ENCODE peak calls at places on chromosomes 2 and 18, in four cellular contexts. Z is GM12878, O is GM12891, F is HepG2. S is an unnamed sample.

GRCh38 chr2:20991031-20991430 is 52.8 kb downstream of the APOB start:
- DNase-seq in F (no peak), O (no peak), Z (no peak), S (no peak)

GRCh38 chr2:235793163-235793752 is 299.4 kb downstream of the AGAP1 start:
- DNase-seq in O (no peak), F (peak; percentile 12), Z (no peak), S (no peak)

GRCh38 chr2:239819974-239820555 is 205.1 kb downstream of the NDUFA10 start:
- DNase-seq in Z (no peak), O (no peak), F (no peak), S (no peak)

GRCh38 chr2:96699621-96700020 is 40.2 kb downstream of the LMAN2L start:
- DNase-seq in F (no peak), Z (no peak), O (no peak), S (no peak)

GRCh38 chr2:120771556-120772208 is 36.0 kb downstream of the GLI2 start:
- DNase-seq in Z (no peak), O (no peak), F (no peak), S (no peak)

GRCh38 chr2:47165001-47165555 is 10.0 kb upstream of the STPG4 start:
- DNase-seq in Z (no peak), O (no peak), F (no peak), S (no peak)

GRCh38 chr18:33181016-33181415 is 259.5 kb downstream of the CCDC178 start:
- DNase-seq in Z (no peak), O (no peak), F (no peak), S (no peak)

GRCh38 chr2:25103287-25103871 is 61.5 kb downstream of the EFR3B start:
- DNase-seq in F (no peak), Z (no peak), O (no peak), S (no peak)

GRCh38 chr2:215454519-215454918 is 18.7 kb upstream of the FN1 start:
- DNase-seq in Z (no peak), O (no peak), F (peak; percentile 52), S (no peak)

GRCh38 chr2:234329202-234329930 is 167.5 kb downstream of the ARL4C start:
- DNase-seq in O (no peak), Z (no peak), F (no peak), S (no peak)

GRCh38 chr2:94871226-94872087 is at the start of gene TEKT4:
- DNase-seq in O (no peak), Z (no peak), F (no peak), S (no peak)

GRCh38 chr2:173652311-173652710 is 297.6 kb downstream of the CDCA7 start:
- DNase-seq in O (no peak), Z (no peak), F (peak; percentile 46), S (no peak)

GRCh38 chr18:45399643-45400042 is 215.6 kb upstream of the SLC14A2 start:
- DNase-seq in O (no peak), F (no peak), Z (no peak), S (no peak)

GRCh38 chr2:236205867-236206645 is 37.9 kb upstream of the GBX2 start:
- DNase-seq in Z (no peak), F (no peak), O (no peak), S (no peak)

GRCh38 chr2:30217644-30218361 is 13.5 kb upstream of the LBH start:
- DNase-seq in F (no peak), O (no peak), Z (peak; percentile 48), S (no peak)

GRCh38 chr2:154900963-154901517 is 202.5 kb downstream of the KCNJ3 start:
- DNase-seq in O (no peak), F (no peak), Z (no peak), S (no peak)

GRCh38 chr18:63111549-63112402 is 207.8 kb downstream of the BCL2 start:
- DNase-seq in Z (no peak), O (no peak), F (no peak), S (no peak)

GRCh38 chr2:85312404-85312803 is 15.4 kb downstream of the TGOLN2 start:
- DNase-seq in F (no peak), O (no peak), Z (no peak), S (no peak)

GRCh38 chr2:138223321-138223720 is 259.0 kb downstream of the HNMT start:
- DNase-seq in Z (no peak), F (no peak), O (no peak), S (no peak)

GRCh38 chr2:12607971-12608370 is 108.8 kb upstream of the TRIB2 start:
- DNase-seq in Z (no peak), F (no peak), O (no peak), S (no peak)

GRCh38 chr2:144780983-144781382 is 261.1 kb upstream of the ZEB2 start:
- DNase-seq in O (no peak), Z (no peak), F (no peak), S (no peak)

GRCh38 chr2:125959047-125959446 is 696.9 kb upstream of the GYPC start:
- DNase-seq in Z (no peak), F (no peak), O (no peak), S (no peak)

GRCh38 chr2:118738524-118739308 is 108.7 kb downstream of the EN1 start:
- DNase-seq in O (no peak), F (peak; percentile 6), Z (no peak), S (no peak)

GRCh38 chr2:11348209-11348749 is 3.8 kb upstream of the ROCK2 start:
- DNase-seq in Z (no peak), O (no peak), F (peak; percentile 83), S (no peak)

GRCh38 chr2:240165034-240165433 is 24.6 kb upstream of the OTOS start:
- DNase-seq in Z (no peak), F (no peak), O (no peak), S (no peak)

GRCh38 chr2:38720613-38721241 is 30.4 kb downstream of the SRSF7 start:
- DNase-seq in F (no peak), Z (peak; percentile 40), O (no peak), S (no peak)

GRCh38 chr2:197461073-197461472 is 7.7 kb downstream of the COQ10B start:
- DNase-seq in F (no peak), O (no peak), Z (no peak), S (no peak)

GRCh38 chr18:77140439-77141109 is 8.0 kb upstream of the MBP start:
- DNase-seq in O (no peak), F (no peak), Z (no peak), S (no peak)

GRCh38 chr18:12296087-12296403 is 12.0 kb upstream of the TUBB6 start:
- DNase-seq in Z (no peak), O (no peak), F (no peak), S (no peak)

GRCh38 chr2:70686577-70687460 is 81.2 kb downstream of the ADD2 start:
- DNase-seq in Z (no peak), F (peak; percentile 48), O (peak; percentile 22), S (peak; percentile 36)

GRCh38 chr2:10900216-10901109 is 11.3 kb upstream of the KCNF1 start:
- DNase-seq in F (peak; percentile 72), Z (no peak), O (no peak), S (no peak)

GRCh38 chr2:98037666-98038339 is 42.1 kb upstream of the TMEM131 start:
- DNase-seq in Z (no peak), O (no peak), F (no peak), S (no peak)

GRCh38 chr2:164737612-164738081 is 104.0 kb downstream of the COBLL1 start:
- DNase-seq in Z (no peak), O (peak; percentile 2), F (peak; percentile 82), S (no peak)

GRCh38 chr2:26685943-26686839 is 6.3 kb upstream of the KCNK3 start:
- DNase-seq in F (no peak), Z (no peak), O (no peak), S (no peak)

DNA sequence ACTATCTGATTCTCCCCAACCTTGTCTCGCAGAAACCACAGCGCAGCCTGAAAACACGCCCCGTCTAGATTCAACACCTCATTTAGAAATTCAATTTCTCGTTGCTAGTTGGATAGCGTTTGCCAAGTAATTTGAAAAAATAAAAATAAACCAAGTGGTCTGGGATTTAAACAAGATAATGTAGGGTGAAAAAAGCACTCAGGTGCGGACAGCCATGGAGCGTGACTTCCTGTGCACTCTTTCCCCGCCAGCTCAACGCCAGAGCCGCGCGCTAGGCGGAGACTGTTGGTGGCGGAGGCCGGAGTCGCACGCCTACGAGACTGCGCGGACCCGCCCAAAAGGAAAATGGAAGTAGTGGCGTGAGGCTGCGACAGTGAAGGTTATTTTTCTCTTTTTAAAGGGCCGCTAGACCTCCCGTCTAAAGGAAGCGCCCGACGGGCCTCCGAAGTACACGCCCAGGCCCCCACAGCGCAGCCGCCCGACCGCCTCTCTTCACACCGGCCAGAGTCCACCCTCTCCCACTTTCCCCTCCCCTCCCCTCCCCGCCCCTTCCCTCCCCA is 584 bp upstream of the CCNT2 start:
- DNase-seq in O (no peak), F (no peak), Z (peak; percentile 80), S (no peak)
- TF ChIP-seq POLR2A in O (peak; percentile 87), F (peak; percentile 95), Z (peak; percentile 85), S (peak; percentile 82)

DNA sequence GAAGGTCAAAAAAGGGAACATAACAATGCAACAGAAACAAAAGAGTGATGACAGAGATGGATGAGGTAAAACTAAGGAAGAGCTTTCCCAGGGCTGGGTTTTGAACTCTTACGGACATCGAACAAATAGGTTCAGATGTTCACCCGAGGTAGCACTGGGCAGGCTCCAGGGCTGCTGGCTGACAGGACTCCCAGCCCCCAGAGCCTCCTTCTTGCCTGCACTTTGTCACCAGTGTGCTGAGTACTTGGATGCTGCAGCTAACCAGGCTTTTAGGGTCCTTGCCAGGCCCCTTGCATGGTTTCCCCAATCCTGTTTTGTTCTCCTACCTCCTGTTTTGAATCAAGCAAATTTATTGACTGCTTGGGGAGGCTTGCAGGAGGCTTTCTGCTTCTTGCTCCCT is 322.9 kb downstream of the DYSF start:
- DNase-seq in O (no peak), F (no peak), Z (no peak), S (no peak)
- TF ChIP-seq TAF1 in O (no peak), F (no peak), Z (no peak), S (no peak)

GRCh38 chr2:148643998-148644884 is at the start of gene EPC2:
- DNase-seq in O (peak; percentile 59), Z (peak; percentile 56), F (peak; percentile 68), S (peak; percentile 62)
- TF ChIP-seq POLR2A in O (peak; percentile 82), Z (peak; percentile 92), F (peak; percentile 88), S (peak; percentile 87)

DNA sequence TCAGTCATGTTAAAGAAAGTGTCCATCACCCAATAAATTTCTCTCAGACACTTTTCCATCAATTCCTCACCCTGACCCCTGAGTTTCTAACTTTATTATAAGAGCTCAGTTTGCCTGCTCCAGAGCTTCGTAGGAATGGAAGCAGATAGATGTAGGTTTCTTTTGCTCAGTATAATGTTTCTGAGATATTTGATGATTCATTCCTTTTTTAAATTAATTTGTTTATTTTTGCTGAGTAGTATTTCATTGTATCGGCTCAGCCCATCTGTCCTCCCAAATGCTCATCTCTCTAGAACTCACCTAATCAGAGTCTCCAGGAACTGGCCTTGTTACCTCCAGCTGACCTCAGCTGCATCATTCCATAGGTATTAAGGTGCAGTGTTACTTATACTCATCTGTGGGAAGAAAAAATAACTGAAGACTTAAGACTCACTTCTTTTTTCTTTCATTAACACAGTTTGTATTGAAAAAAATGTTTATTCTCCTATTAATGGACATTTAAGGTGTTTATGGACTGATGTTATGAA is 11.9 kb upstream of the BCL2L11 start:
- DNase-seq in Z (no peak), O (no peak), F (no peak), S (no peak)
- TF ChIP-seq TAF1 in Z (no peak), O (no peak), F (no peak), S (no peak)

DNA sequence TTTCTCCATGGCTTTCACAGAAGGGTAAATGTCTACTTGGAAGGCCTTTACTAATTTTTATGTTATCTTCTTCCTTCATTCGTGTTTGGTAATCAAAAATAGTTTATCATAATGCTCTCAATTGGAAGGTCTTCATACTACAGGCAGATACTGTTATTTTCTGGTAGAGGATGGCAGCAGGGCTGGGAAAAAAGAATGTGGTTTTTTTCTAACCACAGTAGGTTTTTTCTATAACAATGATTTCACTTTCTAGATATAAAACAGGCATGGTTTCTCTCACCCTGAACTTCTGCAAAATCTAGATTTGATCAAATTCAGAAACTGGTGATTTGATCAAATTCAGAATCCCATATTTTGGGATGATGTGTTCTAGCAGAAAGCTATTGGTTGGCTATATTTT is 27.6 kb downstream of the BCL11A start:
- DNase-seq in Z (no peak), O (no peak), F (no peak), S (no peak)
- TF ChIP-seq POLR2A in Z (no peak), O (no peak), F (no peak), S (no peak)

S was measured in GM12892.